ENCODE peak calls at places on chromosome 7, in ten cellular contexts. I is kidney epithelial cell; O is testis; P is Panc1; G is NT2/D1; L is bronchial epithelial cell; B is GM23338; Q is IMR-90; S is neuronal stem cell; C is CD8-positive, alpha-beta T cell. Y is an unnamed sample.

GRCh38 chr7:146478975-146479492 is 362.4 kb downstream of the CNTNAP2 start:
- DNase-seq in I (no peak), O (no peak), P (no peak), G (no peak), L (no peak), B (no peak), Q (no peak), S (no peak), C (no peak), Y (no peak)

GRCh38 chr7:77982926-77983550 is 184.5 kb downstream of the PHTF2 start:
- DNase-seq in I (no peak), O (no peak), P (no peak), G (no peak), L (peak; percentile 32), B (no peak), Q (no peak), S (no peak), C (no peak), Y (no peak)

GRCh38 chr7:16007911-16008310 is 321.4 kb upstream of the MEOX2 start:
- DNase-seq in I (no peak), O (no peak), P (no peak), G (no peak), L (no peak), B (no peak), Q (no peak), S (no peak), C (no peak), Y (no peak)

GRCh38 chr7:27148031-27148775 is 629 bp upstream of the HOXA6 start:
- DNase-seq in I (no peak), O (peak; percentile 6), P (no peak), G (no peak), L (no peak), B (peak; percentile 41), Q (no peak), S (no peak), C (peak; percentile 47), Y (no peak)

GRCh38 chr7:42237162-42237821 is at the start of gene GLI3:
- DNase-seq in I (peak; percentile 56), O (peak; percentile 83), P (no peak), G (peak; percentile 92), L (peak; percentile 81), B (peak; percentile 93), Q (peak; percentile 93), S (peak; percentile 94), C (no peak), Y (peak; percentile 77)

GRCh38 chr7:29196191-29196590 is 1.6 kb downstream of the CHN2 start:
- DNase-seq in I (no peak), O (no peak), P (no peak), G (no peak), L (no peak), B (no peak), Q (no peak), S (no peak), C (no peak), Y (no peak)

GRCh38 chr7:117048854-117049321 is 95.6 kb downstream of the ST7 start:
- DNase-seq in I (no peak), O (no peak), P (no peak), G (no peak), L (no peak), B (no peak), Q (no peak), S (no peak), C (no peak), Y (no peak)

GRCh38 chr7:135964791-135965190 is 12.4 kb downstream of the MTPN start:
- DNase-seq in I (no peak), O (no peak), P (no peak), G (no peak), L (no peak), B (no peak), Q (no peak), S (no peak), C (no peak), Y (no peak)

GRCh38 chr7:127934711-127935110 is 96.5 kb downstream of the LRRC4 start:
- DNase-seq in I (no peak), O (no peak), P (no peak), G (no peak), L (no peak), B (no peak), Q (no peak), S (no peak), C (no peak), Y (no peak)
- H3K36me3 ChIP-seq in I (no peaks in the 10 kb centered on the region), O (no peaks in the 10 kb centered on the region), P (peaks cover 2% of the 10 kb centered on the region), G (peaks cover 22% of the 10 kb centered on the region), L (peaks cover 4% of the 10 kb centered on the region), B (no peaks in the 10 kb centered on the region), Q (peaks cover 14% of the 10 kb centered on the region), S (peaks cover 4% of the 10 kb centered on the region), C (peaks cover 2% of the 10 kb centered on the region), Y (peaks cover 6% of the 10 kb centered on the region)

GRCh38 chr7:97022451-97023306 is 2.0 kb downstream of the DLX5 start:
- DNase-seq in I (no peak), O (no peak), P (no peak), G (no peak), L (no peak), B (peak; percentile 39), Q (no peak), S (peak; percentile 31), C (no peak), Y (no peak)

GRCh38 chr7:97025983-97026704 is 1.5 kb upstream of the DLX5 start:
- DNase-seq in I (no peak), O (no peak), P (no peak), G (no peak), L (no peak), B (peak; percentile 38), Q (no peak), S (peak; percentile 27), C (no peak), Y (no peak)

GRCh38 chr7:97025130-97025499 is 484 bp upstream of the DLX5 start:
- DNase-seq in I (no peak), O (no peak), P (no peak), G (no peak), L (no peak), B (no peak), Q (no peak), S (no peak), C (no peak), Y (no peak)

GRCh38 chr7:97026705-97027426 is 2.2 kb upstream of the DLX5 start:
- DNase-seq in I (no peak), O (no peak), P (no peak), G (no peak), L (no peak), B (no peak), Q (no peak), S (peak; percentile 3), C (no peak), Y (no peak)

DNA sequence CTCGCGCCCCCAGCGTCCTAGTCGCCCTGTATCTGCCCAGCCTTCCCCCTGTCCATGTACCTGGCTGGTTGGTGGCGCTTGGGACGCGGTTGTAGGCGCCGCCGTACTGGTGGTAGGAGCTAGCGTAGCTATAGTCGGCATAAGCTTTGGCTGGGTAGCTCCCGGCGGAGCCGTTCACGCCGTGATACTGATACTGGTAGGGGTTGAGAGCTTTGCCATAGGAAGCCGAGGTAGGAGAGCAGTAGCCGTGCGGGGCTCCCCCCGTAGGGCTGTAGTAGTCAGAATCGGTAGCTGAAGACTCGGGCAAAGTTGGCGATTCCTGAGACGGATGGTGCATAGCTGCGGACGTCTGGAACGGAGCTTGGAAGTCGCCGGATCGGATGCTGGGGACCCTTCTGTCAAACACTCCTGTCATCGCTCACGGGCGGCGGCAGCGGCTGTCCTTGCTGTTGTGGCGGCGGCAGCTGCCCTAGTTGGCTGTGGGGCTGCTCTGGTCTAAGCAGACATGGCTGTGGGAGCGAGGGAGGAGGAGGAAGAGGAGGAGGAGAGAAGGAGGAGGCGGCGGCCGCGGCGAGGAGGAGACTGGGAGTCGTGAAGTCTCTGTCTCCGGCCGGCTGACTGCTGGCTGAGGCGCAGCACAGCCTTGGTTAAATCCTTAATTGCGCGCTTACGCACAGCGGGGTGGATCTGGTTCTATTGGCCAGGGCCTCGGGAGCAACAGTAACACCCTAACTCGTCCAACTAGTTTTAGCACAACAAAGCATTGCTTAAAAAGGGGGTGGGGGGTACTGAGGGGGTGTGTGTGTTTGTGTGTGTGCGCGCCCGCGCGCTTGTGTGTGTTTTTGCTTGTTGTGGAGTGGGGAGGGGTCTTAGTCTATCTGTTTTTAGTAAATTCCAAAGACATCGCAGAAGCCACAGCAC is at the start of gene DLX5:
- DNase-seq in I (no peak), O (peak; percentile 68), P (no peak), G (no peak), L (peak; percentile 38), B (peak; percentile 95), Q (peak; percentile 6), S (peak; percentile 67), C (no peak), Y (no peak)
- H3K27me3 ChIP-seq in I (peaks cover 80% of the 10 kb centered on the region), O (no peaks in the 10 kb centered on the region), P (no peaks in the 10 kb centered on the region), G (peaks cover 81% of the 10 kb centered on the region), L (peaks cover 61% of the 10 kb centered on the region), B (peaks cover 98% of the 10 kb centered on the region), Q (peaks cover 66% of the 10 kb centered on the region), S (peaks cover 77% of the 10 kb centered on the region), C (peaks cover 58% of the 10 kb centered on the region), Y (peaks cover 42% of the 10 kb centered on the region)

GRCh38 chr7:134941185-134941900 is 45.0 kb upstream of the AGBL3 start:
- DNase-seq in I (peak; percentile 94), O (no peak), P (no peak), G (peak; percentile 56), L (peak; percentile 92), B (peak; percentile 21), Q (peak; percentile 92), S (peak; percentile 12), C (no peak), Y (no peak)

GRCh38 chr7:134940711-134941110 is 45.6 kb upstream of the AGBL3 start:
- DNase-seq in I (no peak), O (no peak), P (no peak), G (no peak), L (no peak), B (no peak), Q (no peak), S (no peak), C (no peak), Y (no peak)

GRCh38 chr7:134942690-134943466 is 43.4 kb upstream of the AGBL3 start:
- DNase-seq in I (no peak), O (no peak), P (no peak), G (no peak), L (no peak), B (no peak), Q (no peak), S (no peak), C (no peak), Y (no peak)

GRCh38 chr7:134943785-134944400 is 42.4 kb upstream of the AGBL3 start:
- DNase-seq in I (no peak), O (no peak), P (peak; percentile 52), G (no peak), L (peak; percentile 37), B (no peak), Q (peak; percentile 33), S (no peak), C (no peak), Y (no peak)

DNA sequence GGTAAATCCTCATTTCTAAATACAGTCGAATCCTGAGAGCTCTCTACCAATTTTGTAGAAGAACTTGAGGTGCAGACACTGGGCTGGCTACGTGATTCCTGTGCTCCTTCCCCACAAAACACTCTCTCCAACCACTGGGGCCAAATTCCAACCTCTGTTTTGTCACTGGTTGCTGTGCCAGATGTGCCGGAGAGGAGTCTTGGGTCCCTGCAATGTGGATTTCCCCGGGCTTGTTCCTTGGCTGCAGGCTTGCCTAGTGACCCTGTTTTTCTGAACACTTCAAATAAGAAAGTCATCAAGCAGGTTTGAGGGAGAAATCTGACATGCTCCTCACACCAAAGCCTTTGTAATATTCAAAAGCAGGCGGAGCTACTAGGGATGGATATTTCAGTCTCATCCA is 44.4 kb upstream of the AGBL3 start:
- DNase-seq in I (no peak), O (no peak), P (no peak), G (no peak), L (no peak), B (peak; percentile 48), Q (no peak), S (no peak), C (no peak), Y (no peak)
- H3K36me3 ChIP-seq in I (no peaks in the 10 kb centered on the region), O (no peaks in the 10 kb centered on the region), P (no peaks in the 10 kb centered on the region), G (peaks cover 48% of the 10 kb centered on the region), L (peaks cover 2% of the 10 kb centered on the region), B (peaks cover 4% of the 10 kb centered on the region), Q (peaks cover 24% of the 10 kb centered on the region), S (peaks cover 1% of the 10 kb centered on the region), C (no peaks in the 10 kb centered on the region), Y (peaks cover 80% of the 10 kb centered on the region)

DNA sequence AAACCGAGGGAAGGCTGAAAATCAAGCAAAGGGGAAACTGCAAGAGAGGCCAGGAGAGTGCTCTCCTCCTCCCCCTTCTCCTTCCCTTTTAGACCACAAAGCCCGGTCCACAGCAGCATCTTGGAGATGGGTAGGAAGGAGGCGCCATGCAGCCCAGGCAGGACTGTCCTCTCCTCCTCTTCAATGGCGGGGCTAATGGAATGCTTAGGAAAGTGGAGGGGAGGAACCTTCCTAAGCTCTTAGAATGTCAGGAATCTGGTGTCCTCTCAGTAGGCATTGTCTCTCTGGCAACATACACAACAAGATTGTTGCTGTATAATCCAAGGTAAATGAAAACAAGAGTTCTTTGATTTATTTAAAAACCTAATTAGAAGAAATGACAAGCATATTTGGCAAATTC is 185.1 kb downstream of the DGKI start:
- DNase-seq in I (no peak), O (no peak), P (no peak), G (peak; percentile 89), L (no peak), B (peak; percentile 75), Q (no peak), S (peak; percentile 18), C (no peak), Y (no peak)
- H3K27me3 ChIP-seq in I (no peaks in the 10 kb centered on the region), O (no peaks in the 10 kb centered on the region), P (peaks cover 13% of the 10 kb centered on the region), G (no peaks in the 10 kb centered on the region), L (no peaks in the 10 kb centered on the region), B (no peaks in the 10 kb centered on the region), Q (no peaks in the 10 kb centered on the region), S (no peaks in the 10 kb centered on the region), C (no peaks in the 10 kb centered on the region), Y (no peaks in the 10 kb centered on the region)